ENCODE peak calls at places on chromosomes 13 and 19, in five cellular contexts. K, E, U, R and X are unnamed samples.

GRCh38 chr13:111322001-111322915 is 1.8 kb downstream of the TEX29 start:
- DNase-seq in E (peak; percentile 24), K (no peak), R (no peak), U (no peak), X (no peak)

GRCh38 chr13:113533441-113533840 is 42.9 kb upstream of the DCUN1D2 start:
- DNase-seq in E (no peak), K (peak; percentile 97), R (no peak), U (no peak), X (no peak)

GRCh38 chr19:50673118-50673517 is 23.9 kb downstream of the C19orf81 start:
- DNase-seq in R (no peak), U (no peak), E (no peak), K (no peak), X (no peak)

GRCh38 chr13:46202956-46203355 is 8.8 kb upstream of the LRRC63 start:
- DNase-seq in R (no peak), E (no peak), U (no peak), K (no peak), X (no peak)

GRCh38 chr19:35120492-35120891 is 4.9 kb downstream of the FXYD3 start:
- DNase-seq in K (peak; percentile 96), U (no peak), R (peak; percentile 88), E (no peak), X (peak; percentile 44)

GRCh38 chr13:21310220-21310619 is 133.8 kb downstream of the MRPL57 start:
- DNase-seq in E (no peak), U (no peak), K (peak; percentile 80), R (peak; percentile 42), X (peak; percentile 56)

GRCh38 chr19:49016067-49016839 is 638 bp downstream of the LHB start:
- DNase-seq in R (no peak), K (no peak), E (no peak), U (no peak), X (no peak)

GRCh38 chr13:26037302-26037701 is 14.5 kb downstream of the SHISA2 start:
- DNase-seq in E (peak; percentile 85), U (peak; percentile 84), R (peak; percentile 56), K (no peak), X (no peak)

GRCh38 chr13:69389899-69390298 is 717.7 kb upstream of the ATXN8OS start:
- DNase-seq in K (no peak), E (no peak), R (peak; percentile 19), U (no peak), X (no peak)

GRCh38 chr13:78024996-78025395 is 106.4 kb upstream of the EDNRB start:
- DNase-seq in R (no peak), E (no peak), U (no peak), K (no peak), X (no peak)

GRCh38 chr13:52128714-52129700 is at the start of gene NEK5:
- DNase-seq in K (no peak), E (peak; percentile 88), R (peak; percentile 65), U (peak; percentile 92), X (peak; percentile 42)

GRCh38 chr19:55643003-55643732 is at the start of gene ZNF581:
- DNase-seq in K (peak; percentile 74), R (peak; percentile 90), U (peak; percentile 82), E (peak; percentile 71), X (peak; percentile 67)

DNA sequence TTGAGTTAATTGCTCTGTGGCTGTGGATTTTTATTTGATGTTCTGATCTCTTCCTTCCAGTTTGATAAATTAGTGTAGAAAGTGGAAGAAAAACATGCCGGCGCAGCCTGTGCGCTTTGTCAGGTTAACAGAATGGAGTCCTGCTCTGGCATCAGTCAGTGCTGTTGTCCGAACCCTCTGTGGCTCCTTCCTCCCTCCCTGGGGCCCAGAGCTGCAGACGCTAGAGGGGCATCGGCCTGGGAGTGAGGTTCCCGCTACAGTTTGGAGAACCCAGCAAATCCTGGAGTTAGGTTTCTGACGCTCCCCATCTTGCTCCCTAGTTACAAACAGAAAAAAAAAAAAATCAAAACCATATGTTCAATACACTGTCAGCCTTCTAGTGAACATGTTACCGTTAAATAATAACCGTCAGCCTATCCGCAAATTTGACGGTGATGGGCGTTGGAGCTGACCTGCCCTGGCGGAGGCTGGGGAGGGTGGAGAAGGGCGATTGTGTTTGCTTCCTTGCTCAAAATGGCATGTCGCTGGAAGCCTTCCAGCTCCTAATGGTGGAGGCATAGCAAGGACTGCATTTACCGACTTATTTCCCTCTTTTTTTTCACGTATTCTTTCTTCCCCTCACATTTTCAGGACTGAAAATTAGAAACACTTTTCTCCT is 13.5 kb downstream of the MBNL2 start:
- DNase-seq in R (no peak), E (no peak), U (no peak), K (no peak), X (no peak)
- H3K4me2 ChIP-seq in R (no peak overlapping the region), E (no peak overlapping the region), U (no peak overlapping the region), K (no peak overlapping the region), X (no peak overlapping the region)

DNA sequence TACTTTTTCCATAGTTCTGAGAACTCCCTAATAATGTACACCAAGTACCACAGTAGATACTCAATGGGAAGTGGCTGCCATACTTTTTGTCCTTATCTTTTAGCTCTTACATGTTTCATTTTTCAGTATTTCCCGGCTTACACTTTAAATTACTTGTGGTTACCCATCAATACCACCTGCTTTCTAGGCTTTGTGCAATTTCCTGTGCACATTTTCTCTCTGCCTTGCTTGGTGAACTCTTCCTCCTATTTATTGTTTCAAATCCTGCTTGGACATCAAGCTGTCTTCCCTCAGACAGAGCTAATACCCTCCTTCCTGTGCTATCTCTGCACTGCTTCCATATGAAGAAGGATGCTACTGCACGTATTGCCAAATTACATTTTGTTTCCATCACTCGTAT is 5.9 kb downstream of the ZAR1L start:
- DNase-seq in K (no peak), U (no peak), R (no peak), E (no peak), X (no peak)
- H3K4me2 ChIP-seq in K (no peak overlapping the region), U (no peak overlapping the region), R (no peak overlapping the region), E (no peak overlapping the region), X (no peak overlapping the region)

DNA sequence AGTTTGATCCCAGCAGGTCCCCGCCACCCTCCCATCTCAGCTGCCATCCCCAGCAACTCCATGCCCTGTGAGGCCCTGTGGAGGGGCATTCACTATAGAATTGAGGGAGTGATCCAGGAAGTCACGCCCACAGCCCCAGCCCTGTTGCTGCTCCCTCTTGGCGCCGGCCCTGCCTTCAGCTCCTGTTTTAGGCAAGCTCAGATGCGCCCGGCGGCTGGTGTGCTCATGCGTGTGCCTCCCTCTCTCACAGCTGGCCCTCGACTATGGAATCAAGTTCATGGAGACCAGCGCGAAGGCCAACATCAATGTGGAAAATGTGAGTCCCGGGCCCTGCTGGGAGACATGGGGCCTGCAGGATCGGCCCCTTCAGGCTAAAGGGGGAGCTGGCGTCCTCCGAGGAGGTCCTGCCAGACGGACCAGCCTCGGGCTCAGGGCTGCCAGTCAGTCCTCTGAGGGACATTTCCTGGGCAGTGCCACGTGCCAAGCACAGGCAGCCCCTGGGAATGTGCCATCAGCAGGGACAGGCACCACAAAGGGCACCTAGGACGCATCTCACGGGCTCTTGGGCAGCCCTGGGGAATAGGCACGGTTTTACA is 15.6 kb upstream of the HSH2D start:
- DNase-seq in K (no peak), E (no peak), U (no peak), R (no peak), X (no peak)
- H3K4me2 ChIP-seq in K (no peak overlapping the region), E (no peak overlapping the region), U (no peak overlapping the region), R (no peak overlapping the region), X (no peak overlapping the region)

GRCh38 chr19:15456871-15457700 is 7.3 kb downstream of the RASAL3 start:
- DNase-seq in U (peak; percentile 69), K (no peak), E (peak; percentile 99), R (peak; percentile 61), X (no peak)
- H3K4me2 ChIP-seq in U (peak overlapping the region; percentile 74), K (no peak overlapping the region), E (peak overlapping the region; percentile 52), R (peak overlapping the region; percentile 75), X (peak overlapping the region; percentile 55)

DNA sequence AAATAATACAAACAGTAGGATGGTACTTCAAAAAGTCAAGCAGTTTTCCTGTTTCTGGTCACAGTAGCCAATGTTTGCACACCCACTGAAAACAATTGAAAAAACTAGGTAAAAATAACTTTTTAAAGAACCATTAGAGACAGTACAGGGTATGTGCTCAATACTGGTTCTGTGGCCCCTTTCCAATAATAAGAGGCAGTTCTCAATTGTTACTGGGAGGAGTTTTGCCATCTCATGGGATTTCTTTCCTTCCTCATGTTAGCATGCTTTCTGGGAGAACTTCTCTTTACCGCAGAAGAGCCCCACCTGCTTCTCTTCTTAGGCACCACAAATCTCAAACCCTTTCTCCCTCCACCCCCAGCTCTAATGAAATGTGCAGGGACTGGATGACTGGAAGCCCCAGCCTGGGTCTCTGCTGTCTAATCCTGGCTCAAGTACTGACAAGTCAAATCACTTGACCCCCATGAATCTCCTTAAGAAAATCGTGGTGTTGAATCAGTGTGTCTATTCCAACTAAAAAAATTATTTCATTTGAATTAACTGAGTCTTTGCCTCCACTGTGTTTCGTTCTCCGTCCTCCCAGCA is 14.6 kb downstream of the METTL21C start:
- DNase-seq in R (no peak), K (no peak), E (no peak), U (no peak), X (no peak)
- H3K4me2 ChIP-seq in R (no peak overlapping the region), K (no peak overlapping the region), E (no peak overlapping the region), U (no peak overlapping the region), X (no peak overlapping the region)

DNA sequence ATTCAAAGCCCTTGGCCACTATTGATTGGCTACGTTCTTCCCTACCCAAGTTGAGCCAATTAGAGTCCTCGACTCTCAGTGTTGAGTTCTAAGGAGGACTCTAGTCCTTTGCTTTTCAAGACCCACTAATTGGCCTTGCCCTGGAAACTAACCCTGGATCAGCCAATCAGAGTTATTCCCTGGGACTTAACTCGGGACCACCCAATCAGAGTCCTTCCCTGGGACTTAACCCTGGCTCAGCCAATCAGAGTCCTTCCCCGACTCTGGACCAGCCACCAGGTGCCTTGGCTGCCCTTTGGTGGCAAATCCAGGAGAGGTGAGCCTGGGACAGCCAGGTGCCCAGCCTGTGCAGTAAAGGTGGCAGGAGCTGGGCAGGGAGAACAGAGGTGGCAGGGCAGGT is 28.7 kb downstream of the ATP8B3 start:
- DNase-seq in E (no peak), K (no peak), U (no peak), R (no peak), X (no peak)
- H3K4me2 ChIP-seq in E (no peak overlapping the region), K (no peak overlapping the region), U (no peak overlapping the region), R (no peak overlapping the region), X (no peak overlapping the region)